ENCODE peak calls at places on chromosomes 12 and 14, in ten cellular contexts. Z, V, E, R, K, I, Q, B, L and F are unnamed samples.

GRCh38 chr14:20428802-20429201 is 7.2 kb downstream of the KLHL33 start:
- DNase-seq in Z (no peak), V (no peak), E (no peak), R (no peak), K (no peak), I (no peak), Q (no peak), B (no peak), L (no peak), F (no peak)

GRCh38 chr12:196436-196835 is 17.5 kb downstream of the SLC6A12 start:
- DNase-seq in Z (no peak), V (no peak), E (no peak), R (no peak), K (no peak), I (no peak), Q (no peak), B (no peak), L (no peak), F (no peak)

GRCh38 chr12:132465269-132466190 is 24.4 kb upstream of the FBRSL1 start:
- DNase-seq in Z (no peak), V (no peak), E (no peak), R (no peak), K (no peak), I (no peak), Q (no peak), B (no peak), L (no peak), F (no peak)

GRCh38 chr12:109523504-109523903 is 46.1 kb downstream of the UBE3B start:
- DNase-seq in Z (no peak), V (no peak), E (no peak), R (no peak), K (no peak), I (no peak), Q (no peak), B (no peak), L (no peak), F (no peak)

GRCh38 chr12:34253674-34254073 is 231.4 kb downstream of the ALG10 start:
- DNase-seq in Z (no peak), V (no peak), E (no peak), R (no peak), K (no peak), I (no peak), Q (no peak), B (no peak), L (no peak), F (no peak)

GRCh38 chr12:124443929-124444712 is 123.3 kb downstream of the NCOR2 start:
- DNase-seq in Z (no peak), V (no peak), E (peak), R (no peak), K (no peak), I (no peak), Q (peak), B (no peak), L (no peak), F (no peak)

GRCh38 chr14:20802341-20803084 is at the start of gene RNASE1:
- DNase-seq in Z (peak), V (no peak), E (no peak), R (peak), K (no peak), I (no peak), Q (no peak), B (no peak), L (no peak), F (no peak)

GRCh38 chr14:84036863-84037262 is 1493.1 kb upstream of the FLRT2 start:
- DNase-seq in Z (no peak), V (no peak), E (peak), R (no peak), K (peak), I (peak), Q (peak), B (no peak), L (no peak), F (no peak)

GRCh38 chr14:90827919-90828610 is 11.8 kb upstream of the TTC7B start:
- DNase-seq in Z (peak), V (peak), E (peak), R (peak), K (peak), I (peak), Q (peak), B (peak), L (peak), F (no peak)